ENCODE peak calls at places on chromosomes 6 and 20, in eight cellular contexts. L is heart right ventricle, X is uterus, B is skeletal muscle cell, Q is HTR-8/SVneo, W is mucosa of gallbladder, U is NCI-H2029, H is Right ventricle myocardium superior. I is an unnamed sample.

GRCh38 chr6:299050-299980 is 7.0 kb downstream of the DUSP22 start:
- DNase-seq in B (peak), L (no peak), W (no peak), H (no peak), Q (no peak), U (no peak), X (no peak), I (no peak)

GRCh38 chr20:53948383-53949318 is 121.7 kb downstream of the BCAS1 start:
- DNase-seq in H (no peak), B (no peak), X (no peak), Q (no peak), W (no peak), L (no peak), U (no peak), I (no peak)

GRCh38 chr20:64166712-64167615 is 2.7 kb downstream of the MYT1 start:
- DNase-seq in Q (no peak), H (peak), L (no peak), U (no peak), W (no peak), B (no peak), X (no peak), I (no peak)

GRCh38 chr20:18628330-18628941 is 40.6 kb downstream of the DTD1 start:
- DNase-seq in Q (no peak), H (no peak), X (no peak), B (no peak), U (peak), W (peak), L (no peak), I (peak)

GRCh38 chr6:225121-225721 is 67.1 kb upstream of the DUSP22 start:
- DNase-seq in U (no peak), Q (no peak), H (no peak), B (no peak), W (no peak), L (no peak), X (no peak), I (no peak)

GRCh38 chr6:134134654-134135053 is 82.2 kb upstream of the SLC2A12 start:
- DNase-seq in B (no peak), W (no peak), H (no peak), X (no peak), L (no peak), Q (no peak), U (no peak), I (no peak)

GRCh38 chr20:6924681-6925080 is 157.2 kb downstream of the BMP2 start:
- DNase-seq in W (no peak), B (no peak), H (no peak), Q (no peak), U (no peak), L (no peak), X (no peak), I (no peak)

GRCh38 chr6:132405143-132405915 is 4.1 kb upstream of the MOXD1 start:
- DNase-seq in W (no peak), U (no peak), B (no peak), X (no peak), L (no peak), Q (no peak), H (no peak), I (no peak)

I was measured in HuH-7.5.